ENCODE peak calls at places on chromosomes 12 and 14, in seven cellular contexts. One of them, this sample, is unnamed.

GRCh38 chr12:70948976-70949336 is 28.4 kb upstream of the PTPRR start:
- DNase-seq in GM23338: no peak
- DNase-seq in stomach: no peak
- DNase-seq in colonic mucosa: no peak
- DNase-seq in tibial artery: peak; percentile 51
- DNase-seq in Peyer's patch: no peak
- DNase-seq in cardiac muscle cell: no peak
- DNase-seq in this sample: no peak

GRCh38 chr14:61444215-61444768 is 122.9 kb downstream of the PRKCH start:
- DNase-seq in GM23338: no peak
- DNase-seq in stomach: no peak
- DNase-seq in colonic mucosa: peak; percentile 40
- DNase-seq in tibial artery: no peak
- DNase-seq in Peyer's patch: peak; percentile 49
- DNase-seq in cardiac muscle cell: no peak
- DNase-seq in this sample: no peak

GRCh38 chr12:12008931-12009611 is 61.7 kb upstream of the BCL2L14 start:
- DNase-seq in GM23338: peak; percentile 86
- DNase-seq in stomach: no peak
- DNase-seq in colonic mucosa: no peak
- DNase-seq in tibial artery: no peak
- DNase-seq in Peyer's patch: peak; percentile 42
- DNase-seq in cardiac muscle cell: no peak
- DNase-seq in this sample: no peak

GRCh38 chr14:77044776-77045569 is 16.5 kb upstream of the IRF2BPL start:
- DNase-seq in GM23338: peak; percentile 54
- DNase-seq in stomach: no peak
- DNase-seq in colonic mucosa: no peak
- DNase-seq in tibial artery: peak; percentile 68
- DNase-seq in Peyer's patch: no peak
- DNase-seq in cardiac muscle cell: no peak
- DNase-seq in this sample: no peak

GRCh38 chr12:29149691-29150382 is 759 bp downstream of the FAR2 start:
- DNase-seq in GM23338: peak; percentile 47
- DNase-seq in stomach: no peak
- DNase-seq in colonic mucosa: peak; percentile 61
- DNase-seq in tibial artery: no peak
- DNase-seq in Peyer's patch: no peak
- DNase-seq in cardiac muscle cell: no peak
- DNase-seq in this sample: no peak

GRCh38 chr14:68391292-68392014 is 401.4 kb downstream of the ZFP36L1 start:
- DNase-seq in GM23338: no peak
- DNase-seq in stomach: no peak
- DNase-seq in colonic mucosa: no peak
- DNase-seq in tibial artery: peak; percentile 39
- DNase-seq in Peyer's patch: no peak
- DNase-seq in cardiac muscle cell: no peak
- DNase-seq in this sample: no peak

GRCh38 chr12:89702503-89702902 is 6.1 kb downstream of the ATP2B1 start:
- DNase-seq in GM23338: no peak
- DNase-seq in stomach: no peak
- DNase-seq in colonic mucosa: no peak
- DNase-seq in tibial artery: no peak
- DNase-seq in Peyer's patch: no peak
- DNase-seq in cardiac muscle cell: no peak
- DNase-seq in this sample: no peak

GRCh38 chr14:71555654-71556559 is 376.3 kb upstream of the RGS6 start:
- DNase-seq in GM23338: no peak
- DNase-seq in stomach: no peak
- DNase-seq in colonic mucosa: peak; percentile 58
- DNase-seq in tibial artery: no peak
- DNase-seq in Peyer's patch: peak; percentile 40
- DNase-seq in cardiac muscle cell: no peak
- DNase-seq in this sample: no peak

GRCh38 chr12:108612788-108613282 is 15.0 kb upstream of the TMEM119 start:
- DNase-seq in GM23338: peak; percentile 67
- DNase-seq in stomach: no peak
- DNase-seq in colonic mucosa: no peak
- DNase-seq in tibial artery: no peak
- DNase-seq in Peyer's patch: no peak
- DNase-seq in cardiac muscle cell: no peak
- DNase-seq in this sample: no peak

GRCh38 chr14:34718750-34719304 is 4.4 kb upstream of the CFL2 start:
- DNase-seq in GM23338: no peak
- DNase-seq in stomach: no peak
- DNase-seq in colonic mucosa: no peak
- DNase-seq in tibial artery: no peak
- DNase-seq in Peyer's patch: no peak
- DNase-seq in cardiac muscle cell: no peak
- DNase-seq in this sample: no peak

DNA sequence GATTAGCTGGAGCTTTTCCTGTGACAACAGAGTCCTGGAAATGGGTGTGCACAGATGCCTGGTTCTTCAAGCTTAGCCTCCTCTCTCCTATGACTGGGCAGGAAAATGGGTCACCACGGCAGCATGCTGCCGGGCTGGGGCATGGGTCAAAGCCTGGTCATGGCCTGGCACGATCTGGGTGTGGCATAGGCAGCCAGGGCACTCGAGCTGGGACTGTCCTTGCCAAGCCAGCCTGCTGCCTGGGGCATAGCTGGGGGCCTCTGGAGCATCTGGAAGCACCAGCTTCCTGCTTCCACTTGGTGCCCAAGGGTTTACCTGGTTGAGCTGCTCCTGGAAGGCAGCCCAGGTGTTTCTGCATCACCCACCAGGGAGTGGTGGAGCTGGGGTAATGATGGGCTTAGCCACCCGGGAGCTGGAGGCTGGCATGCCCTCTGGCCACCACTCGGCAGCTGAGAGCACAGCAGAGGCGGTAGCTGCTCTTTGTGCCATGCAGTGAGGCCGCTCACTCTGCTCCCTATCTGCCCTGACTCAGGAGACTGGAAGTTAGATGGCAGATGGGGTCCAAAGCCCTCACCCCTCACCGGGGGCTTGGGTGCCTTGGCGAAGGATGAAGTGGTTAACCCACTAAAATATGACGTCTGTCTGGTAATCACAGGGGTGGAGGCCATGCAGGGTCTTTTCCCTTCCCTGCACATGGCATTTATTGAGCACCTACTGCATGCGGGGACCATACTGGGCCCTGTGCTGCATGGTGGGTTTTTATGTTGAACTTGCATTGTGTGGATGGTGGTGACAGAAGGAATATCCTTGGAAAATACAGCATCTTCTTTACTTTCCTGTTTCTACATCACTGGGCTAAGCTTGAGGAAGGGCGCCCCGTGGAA is 1.7 kb downstream of the OTUB2 start:
- DNase-seq in GM23338: no peak
- DNase-seq in stomach: peak; percentile 30
- DNase-seq in colonic mucosa: no peak
- DNase-seq in tibial artery: no peak
- DNase-seq in Peyer's patch: no peak
- DNase-seq in cardiac muscle cell: no peak
- DNase-seq in this sample: no peak
- H3K27ac ChIP-seq in GM23338: no peak overlapping the region
- H3K27ac ChIP-seq in stomach: no peak overlapping the region
- H3K27ac ChIP-seq in colonic mucosa: no peak overlapping the region
- H3K27ac ChIP-seq in tibial artery: no peak overlapping the region
- H3K27ac ChIP-seq in Peyer's patch: peak overlapping the region; percentile 12
- H3K27ac ChIP-seq in cardiac muscle cell: no peak overlapping the region
- H3K27ac ChIP-seq in this sample: no peak overlapping the region

DNA sequence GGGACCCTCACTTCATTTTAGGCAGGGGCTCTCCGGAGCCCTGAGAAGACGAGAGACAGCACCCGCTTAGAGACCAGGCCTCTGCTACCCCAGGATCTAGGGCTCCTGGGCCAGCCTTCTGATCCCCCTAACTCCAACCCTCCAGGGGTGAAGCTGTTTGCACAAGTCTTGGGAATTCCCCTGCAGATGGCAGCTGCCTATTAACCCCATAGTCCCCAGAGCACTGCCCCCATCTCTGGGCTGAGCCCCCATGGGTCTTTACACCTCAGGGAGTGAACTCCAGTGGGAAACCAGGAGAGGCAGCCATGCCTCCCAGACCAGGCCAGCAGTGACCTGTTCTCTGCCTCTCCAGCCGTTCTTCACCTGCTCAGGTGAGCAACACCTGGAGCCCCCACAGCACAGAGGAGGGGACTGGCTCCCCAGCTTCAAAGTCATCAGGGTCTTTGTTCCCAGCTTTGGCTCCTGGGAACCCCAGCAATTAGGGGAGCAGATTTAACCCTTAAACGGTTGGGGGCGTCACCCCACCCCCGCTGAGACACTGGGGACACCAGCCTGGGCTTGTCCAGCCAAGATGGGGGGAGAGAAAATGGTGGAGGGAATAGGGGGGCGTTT is 2.3 kb downstream of the WNT10B start:
- DNase-seq in GM23338: peak; percentile 63
- DNase-seq in stomach: no peak
- DNase-seq in colonic mucosa: no peak
- DNase-seq in tibial artery: no peak
- DNase-seq in Peyer's patch: no peak
- DNase-seq in cardiac muscle cell: no peak
- DNase-seq in this sample: no peak
- H3K4me3 ChIP-seq in GM23338: peak overlapping the region; percentile 55
- H3K4me3 ChIP-seq in stomach: no peak overlapping the region
- H3K4me3 ChIP-seq in colonic mucosa: no peak overlapping the region
- H3K4me3 ChIP-seq in tibial artery: no peak overlapping the region
- H3K4me3 ChIP-seq in Peyer's patch: no peak overlapping the region
- H3K4me3 ChIP-seq in cardiac muscle cell: no peak overlapping the region
- H3K4me3 ChIP-seq in this sample: no peak overlapping the region

DNA sequence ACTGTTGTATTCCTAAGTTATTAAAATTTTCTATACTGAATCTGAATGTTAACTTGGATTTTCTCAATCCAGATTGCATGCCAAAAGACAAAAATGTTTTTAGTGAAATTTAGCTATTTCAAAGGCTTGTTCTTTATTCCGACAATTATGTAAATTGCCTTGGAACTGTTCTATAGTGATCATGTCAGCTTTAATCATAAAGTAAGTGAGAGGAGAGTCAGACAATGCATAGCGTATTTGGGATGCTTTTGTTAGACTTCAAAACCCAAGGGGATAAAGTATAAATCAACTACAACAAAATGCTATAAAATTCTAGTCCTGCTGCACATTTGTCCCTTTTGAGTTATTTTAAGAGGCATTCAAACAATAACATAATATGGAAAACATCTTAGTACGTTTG is 11.3 kb downstream of the RTRAF start:
- DNase-seq in GM23338: no peak
- DNase-seq in stomach: no peak
- DNase-seq in colonic mucosa: no peak
- DNase-seq in tibial artery: no peak
- DNase-seq in Peyer's patch: no peak
- DNase-seq in cardiac muscle cell: no peak
- DNase-seq in this sample: no peak
- H3K36me3 ChIP-seq in GM23338: peaks cover 60% of the 10 kb centered on the region
- H3K36me3 ChIP-seq in stomach: peaks cover 68% of the 10 kb centered on the region
- H3K36me3 ChIP-seq in colonic mucosa: peaks cover 5% of the 10 kb centered on the region
- H3K36me3 ChIP-seq in tibial artery: peaks cover 63% of the 10 kb centered on the region
- H3K36me3 ChIP-seq in Peyer's patch: no peaks in the 10 kb centered on the region
- H3K36me3 ChIP-seq in cardiac muscle cell: peaks cover 77% of the 10 kb centered on the region
- H3K36me3 ChIP-seq in this sample: peaks cover 85% of the 10 kb centered on the region

DNA sequence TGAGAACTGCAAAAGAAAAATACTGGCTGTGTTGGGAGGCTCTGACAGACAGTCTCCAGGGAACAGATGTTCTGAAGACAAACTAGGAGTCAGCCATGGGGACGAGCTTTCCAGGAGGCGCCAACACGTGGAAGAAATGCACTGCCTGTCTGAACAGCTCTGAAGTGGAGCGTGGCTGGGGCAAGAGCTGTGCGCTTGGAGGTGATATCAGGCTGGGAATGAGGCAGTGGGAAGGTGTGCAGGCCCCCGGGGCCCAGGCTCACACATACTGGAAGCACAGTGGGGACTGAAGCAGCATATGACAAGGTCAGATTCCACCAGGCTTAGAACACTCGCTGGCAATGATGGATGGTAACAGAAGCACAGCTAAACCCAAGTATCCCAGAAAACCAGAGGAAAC is 17.5 kb downstream of the APPL2 start:
- DNase-seq in GM23338: no peak
- DNase-seq in stomach: no peak
- DNase-seq in colonic mucosa: no peak
- DNase-seq in tibial artery: no peak
- DNase-seq in Peyer's patch: no peak
- DNase-seq in cardiac muscle cell: peak; percentile 40
- DNase-seq in this sample: no peak
- H3K27ac ChIP-seq in GM23338: no peak overlapping the region
- H3K27ac ChIP-seq in stomach: peak overlapping the region; percentile 10
- H3K27ac ChIP-seq in colonic mucosa: no peak overlapping the region
- H3K27ac ChIP-seq in tibial artery: peak overlapping the region; percentile 1
- H3K27ac ChIP-seq in Peyer's patch: peak overlapping the region; percentile 91
- H3K27ac ChIP-seq in cardiac muscle cell: peak overlapping the region; percentile 65
- H3K27ac ChIP-seq in this sample: peak overlapping the region; percentile 33

DNA sequence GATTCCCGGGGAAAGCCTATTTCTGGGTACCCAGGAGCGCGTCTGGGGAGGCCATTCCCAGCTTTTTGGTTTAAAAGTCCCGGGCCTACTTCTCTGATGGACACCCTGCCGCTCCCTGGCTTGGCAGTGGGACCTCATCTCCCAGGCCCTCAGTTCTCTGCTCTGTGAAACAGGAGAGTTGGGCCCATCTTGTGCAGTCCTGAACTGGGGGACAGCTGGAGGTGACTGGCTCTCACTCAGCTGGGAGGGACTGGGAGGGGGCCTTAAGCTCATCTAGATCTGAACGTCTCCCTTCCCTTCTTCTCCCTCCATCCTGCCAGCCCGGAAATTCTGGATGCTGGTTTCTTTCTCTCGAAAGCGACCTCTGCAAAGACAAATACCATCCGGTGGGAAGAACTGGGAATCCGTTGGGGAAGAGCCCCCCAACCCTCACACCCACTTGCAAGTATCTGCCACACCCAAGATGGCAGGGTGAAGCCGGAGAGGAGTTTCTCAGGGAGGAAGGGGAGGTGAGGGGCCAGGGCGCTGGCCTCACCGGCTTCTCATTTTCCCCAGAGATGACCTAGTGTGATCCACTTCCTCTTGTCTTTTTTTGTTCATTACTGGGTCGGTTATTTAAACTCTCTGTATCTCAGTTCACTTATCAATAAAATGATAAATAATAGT is 1.4 kb downstream of the RIN3 start:
- DNase-seq in GM23338: no peak
- DNase-seq in stomach: no peak
- DNase-seq in colonic mucosa: no peak
- DNase-seq in tibial artery: no peak
- DNase-seq in Peyer's patch: no peak
- DNase-seq in cardiac muscle cell: no peak
- DNase-seq in this sample: no peak
- H3K4me3 ChIP-seq in GM23338: peak overlapping the region; percentile 75
- H3K4me3 ChIP-seq in stomach: peak overlapping the region; percentile 56
- H3K4me3 ChIP-seq in colonic mucosa: peak overlapping the region; percentile 84
- H3K4me3 ChIP-seq in tibial artery: peak overlapping the region; percentile 67
- H3K4me3 ChIP-seq in Peyer's patch: peak overlapping the region; percentile 64
- H3K4me3 ChIP-seq in cardiac muscle cell: no peak overlapping the region
- H3K4me3 ChIP-seq in this sample: peak overlapping the region; percentile 81